ENCODE peak calls at places on chromosome 2, in nine cellular contexts. X is C1 segment of cervical spinal cord, F is globus pallidus, Y is LNCaP clone FGC, V is GM03348, T is NCI-H1092 treated with DMSO at 0.1 percent for 48 hours, K is left ventricle myocardium superior, P is stromal cell of bone marrow, H is hypothalamus. W is an unnamed sample.

GRCh38 chr2:5021148-5021547 is 671.0 kb upstream of the SOX11 start:
- DNase-seq in X (no peak), F (no peak), Y (no peak), V (no peak), T (no peak), K (no peak), P (no peak), H (no peak), W (no peak)

GRCh38 chr2:231917280-231918088 is 8.7 kb downstream of the NPPC start:
- DNase-seq in X (no peak), F (peak; percentile 73), Y (no peak), V (no peak), T (no peak), K (peak; percentile 55), P (no peak), H (peak; percentile 49), W (peak; percentile 11)

GRCh38 chr2:158753561-158754302 is 41.4 kb upstream of the DAPL1 start:
- DNase-seq in X (no peak), F (peak; percentile 83), Y (no peak), V (peak; percentile 86), T (peak; percentile 68), K (peak; percentile 43), P (peak; percentile 48), H (peak; percentile 43), W (no peak)

GRCh38 chr2:1091895-1092585 is 141.4 kb downstream of the SNTG2 start:
- DNase-seq in X (no peak), F (no peak), Y (no peak), V (peak; percentile 50), T (no peak), K (no peak), P (no peak), H (no peak), W (no peak)

GRCh38 chr2:52934354-52934898 is 833.2 kb upstream of the CHAC2 start:
- DNase-seq in X (no peak), F (no peak), Y (peak; percentile 51), V (peak; percentile 6), T (no peak), K (no peak), P (peak; percentile 91), H (no peak), W (no peak)

GRCh38 chr2:222295368-222296041 is 3.3 kb downstream of the PAX3 start:
- DNase-seq in X (no peak), F (no peak), Y (no peak), V (peak; percentile 37), T (no peak), K (no peak), P (no peak), H (no peak), W (no peak)

GRCh38 chr2:10320933-10321332 is 18.2 kb downstream of the HPCAL1 start:
- DNase-seq in X (no peak), F (no peak), Y (no peak), V (no peak), T (no peak), K (no peak), P (no peak), H (no peak), W (no peak)

GRCh38 chr2:175855794-175856453 is 146.1 kb downstream of the LNPK start:
- DNase-seq in X (no peak), F (peak; percentile 7), Y (no peak), V (peak; percentile 65), T (peak; percentile 20), K (peak; percentile 57), P (no peak), H (peak; percentile 9), W (no peak)

GRCh38 chr2:54347622-54348021 is 91.6 kb upstream of the TSPYL6 start:
- DNase-seq in X (no peak), F (no peak), Y (no peak), V (no peak), T (no peak), K (no peak), P (no peak), H (no peak), W (no peak)

GRCh38 chr2:241733391-241734207 is 831 bp upstream of the D2HGDH start:
- DNase-seq in X (no peak), F (no peak), Y (no peak), V (no peak), T (no peak), K (no peak), P (no peak), H (no peak), W (no peak)

GRCh38 chr2:54088719-54089118 is 26.7 kb upstream of the ACYP2 start:
- DNase-seq in X (no peak), F (no peak), Y (no peak), V (no peak), T (no peak), K (no peak), P (no peak), H (no peak), W (no peak)